ENCODE peak calls at places on chromosomes 4 and X, in ten cellular contexts. V, G, D, B, E, U, Y, N, M and H are unnamed samples.

GRCh38 chr4:106830879-106831278 is 205.2 kb downstream of the DKK2 start:
- DNase-seq in B (no peak), E (no peak), N (peak), U (no peak), M (no peak), G (no peak), Y (no peak), V (no peak), D (no peak), H (no peak)

GRCh38 chrX:84873176-84873575 is 130.5 kb upstream of the APOOL start:
- DNase-seq in M (no peak), U (no peak), N (no peak), B (no peak), D (no peak), V (no peak), G (no peak), E (no peak), Y (no peak), H (no peak)

GRCh38 chrX:64975989-64976672 is at the start of gene ZC4H2:
- DNase-seq in N (peak), D (peak), Y (peak), M (peak), B (peak), U (peak), V (peak), E (peak), G (peak), H (peak)

GRCh38 chr4:8198206-8198905 is 734 bp upstream of the SH3TC1 start:
- DNase-seq in V (no peak), E (peak), N (no peak), D (no peak), Y (no peak), G (peak), U (peak), B (no peak), M (no peak), H (no peak)

GRCh38 chr4:98663226-98664006 is 5.0 kb upstream of the TSPAN5 start:
- DNase-seq in Y (peak), N (no peak), G (no peak), B (no peak), U (no peak), D (no peak), M (no peak), V (no peak), E (peak), H (peak)

GRCh38 chr4:124132161-124132560 is 580.4 kb downstream of the ANKRD50 start:
- DNase-seq in D (no peak), E (no peak), G (no peak), U (no peak), Y (no peak), V (no peak), M (no peak), N (no peak), B (peak), H (no peak)

GRCh38 chrX:107542500-107542899 is 85.8 kb upstream of the PRPS1 start:
- DNase-seq in E (no peak), V (no peak), U (peak), M (no peak), Y (no peak), D (peak), N (peak), B (peak), G (no peak), H (no peak)

GRCh38 chrX:24113161-24113560 is 36.4 kb upstream of the ZFX start:
- DNase-seq in Y (no peak), U (no peak), G (no peak), M (no peak), N (peak), V (no peak), D (no peak), E (no peak), B (peak), H (no peak)

GRCh38 chr4:100590308-100590707 is 72.5 kb upstream of the EMCN start:
- DNase-seq in G (no peak), U (peak), B (no peak), Y (no peak), N (peak), D (no peak), M (no peak), E (no peak), V (no peak), H (no peak)

GRCh38 chr4:10074767-10075105 is 41.9 kb downstream of the WDR1 start:
- DNase-seq in N (peak), M (no peak), V (no peak), B (peak), U (peak), E (no peak), D (peak), Y (no peak), G (no peak), H (peak)

GRCh38 chr4:188619456-188620149 is 480.4 kb downstream of the TRIML1 start:
- DNase-seq in D (peak), B (no peak), U (no peak), V (no peak), M (no peak), Y (no peak), E (no peak), G (no peak), N (no peak), H (no peak)

GRCh38 chr4:1010522-1011021 is 854 bp upstream of the FGFRL1 start:
- DNase-seq in D (peak), V (peak), G (peak), U (peak), N (peak), M (no peak), Y (peak), B (peak), E (peak), H (peak)

GRCh38 chr4:122635205-122635604 is 14.3 kb upstream of the IL21 start:
- DNase-seq in E (no peak), G (no peak), V (no peak), N (no peak), D (no peak), U (no peak), Y (no peak), B (no peak), M (no peak), H (no peak)

GRCh38 chr4:40170588-40170987 is 26.2 kb upstream of the RHOH start:
- DNase-seq in V (no peak), U (no peak), N (no peak), M (no peak), Y (no peak), G (no peak), B (no peak), E (no peak), D (no peak), H (no peak)

GRCh38 chrX:477441-478012 is 90.8 kb upstream of the PPP2R3B start:
- DNase-seq in Y (no peak), E (no peak), U (no peak), D (no peak), M (peak), G (no peak), B (no peak), N (no peak), V (no peak), H (no peak)

GRCh38 chrX:48589482-48590162 is 7.7 kb upstream of the WDR13 start:
- DNase-seq in N (no peak), V (no peak), M (no peak), B (no peak), D (no peak), U (no peak), Y (no peak), E (no peak), G (no peak), H (no peak)

GRCh38 chrX:24838624-24839023 is 144.9 kb downstream of the POLA1 start:
- DNase-seq in M (no peak), U (peak), D (no peak), G (no peak), V (peak), Y (no peak), B (peak), E (no peak), N (peak), H (no peak)

GRCh38 chr4:145216532-145216931 is 36.1 kb upstream of the OTUD4 start:
- DNase-seq in M (no peak), G (no peak), V (no peak), D (no peak), Y (no peak), N (peak), E (no peak), U (peak), B (peak), H (no peak)

GRCh38 chr4:53432528-53433424 is 55.3 kb downstream of the FIP1L1 start:
- DNase-seq in E (no peak), G (no peak), D (no peak), N (peak), V (no peak), M (no peak), U (no peak), B (no peak), Y (no peak), H (no peak)

GRCh38 chr4:87009095-87009648 is 74.4 kb downstream of the AFF1 start:
- DNase-seq in U (no peak), D (no peak), E (no peak), V (no peak), M (no peak), G (no peak), Y (peak), B (no peak), N (no peak), H (no peak)

GRCh38 chr4:25926473-25926872 is 12.5 kb downstream of the SMIM20 start:
- DNase-seq in D (no peak), Y (no peak), E (no peak), M (no peak), B (no peak), U (no peak), N (no peak), G (no peak), V (no peak), H (no peak)

DNA sequence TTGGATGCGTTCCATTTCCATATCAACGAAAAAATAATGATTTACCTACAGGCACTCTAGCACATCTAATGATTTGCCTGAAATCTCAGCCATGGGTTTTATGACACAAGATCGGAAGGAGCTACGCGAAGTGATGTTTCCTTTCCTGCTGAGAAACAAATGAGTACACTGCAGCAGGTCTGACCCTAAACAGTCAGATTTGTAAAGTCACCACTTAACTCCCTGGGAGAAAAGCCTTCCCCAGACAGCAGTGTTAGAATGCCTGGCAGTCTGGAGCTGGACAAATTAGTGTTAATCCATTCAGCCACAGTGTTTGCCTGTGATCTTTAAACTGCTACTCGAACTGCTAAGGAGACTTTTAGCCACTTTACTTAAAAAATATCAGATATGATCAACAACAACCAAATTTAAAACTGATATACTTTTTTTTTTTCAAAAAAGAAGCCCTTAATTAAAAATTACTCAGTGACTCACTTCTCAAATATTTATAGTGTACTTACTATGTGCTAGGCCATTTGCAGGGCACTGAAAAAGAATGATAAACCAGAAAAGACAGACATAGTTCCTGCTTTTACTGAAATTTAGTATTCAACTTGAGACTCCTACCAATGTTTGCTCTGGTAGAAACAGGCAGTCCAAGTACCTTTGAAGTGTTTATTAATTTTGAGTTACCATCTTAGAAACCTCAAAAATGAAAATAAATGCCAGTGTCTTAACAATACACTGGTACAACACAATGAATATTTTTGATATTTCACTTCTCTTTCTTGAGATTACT is 104.5 kb downstream of the SHISA3 start:
- DNase-seq in E (no peak), U (no peak), Y (no peak), D (peak), V (no peak), M (no peak), B (no peak), G (no peak), N (no peak), H (no peak)
- H3K4me3 ChIP-seq in E (no peak), U (no peak), Y (no peak), D (no peak), V (no peak), M (no peak), B (no peak), G (no peak), N (no peak), H (no peak)

GRCh38 chrX:77493677-77494553 is 46.7 kb downstream of the FGF16 start:
- DNase-seq in G (no peak), U (peak), Y (no peak), N (peak), M (no peak), D (peak), E (no peak), B (peak), V (no peak), H (no peak)
- H3K4me3 ChIP-seq in G (no peak), U (no peak), Y (no peak), N (no peak), M (no peak), D (peak), E (no peak), B (no peak), V (no peak), H (no peak)

GRCh38 chr4:143558286-143558685 is 44.8 kb downstream of the SMARCA5 start:
- DNase-seq in E (no peak), G (no peak), U (no peak), B (no peak), V (no peak), D (no peak), Y (no peak), M (no peak), N (no peak), H (no peak)

GRCh38 chr4:143564472-143564871 is 51.0 kb downstream of the SMARCA5 start:
- DNase-seq in B (no peak), D (no peak), U (no peak), V (no peak), E (no peak), G (no peak), N (no peak), Y (no peak), M (no peak), H (no peak)

GRCh38 chr4:143555676-143556075 is 42.2 kb downstream of the SMARCA5 start:
- DNase-seq in Y (no peak), D (no peak), U (peak), G (no peak), B (peak), N (no peak), E (no peak), V (no peak), M (no peak), H (no peak)

GRCh38 chr4:143558823-143559756 is 45.6 kb downstream of the SMARCA5 start:
- DNase-seq in B (peak), V (peak), G (peak), Y (peak), N (peak), E (peak), D (peak), M (no peak), U (peak), H (peak)

GRCh38 chr4:143559757-143560147 is 46.2 kb downstream of the SMARCA5 start:
- DNase-seq in D (no peak), M (no peak), Y (no peak), B (no peak), E (no peak), G (no peak), N (no peak), U (no peak), V (no peak), H (no peak)
- H3K4me3 ChIP-seq in D (peak), M (peak), Y (peak), B (peak), E (peak), G (peak), N (peak), U (peak), V (peak), H (peak)

GRCh38 chrX:131746491-131746968 is 202.7 kb downstream of the OR13H1 start:
- DNase-seq in D (peak), E (peak), N (peak), U (no peak), G (no peak), Y (no peak), B (peak), M (no peak), V (no peak), H (peak)

GRCh38 chrX:131739823-131740222 is 195.9 kb downstream of the OR13H1 start:
- DNase-seq in U (peak), V (no peak), G (no peak), D (no peak), B (no peak), M (no peak), N (no peak), Y (no peak), E (no peak), H (no peak)

GRCh38 chrX:131745942-131746489 is 202.1 kb downstream of the OR13H1 start:
- DNase-seq in E (no peak), Y (no peak), G (no peak), V (no peak), N (no peak), M (no peak), U (no peak), B (no peak), D (no peak), H (no peak)

DNA sequence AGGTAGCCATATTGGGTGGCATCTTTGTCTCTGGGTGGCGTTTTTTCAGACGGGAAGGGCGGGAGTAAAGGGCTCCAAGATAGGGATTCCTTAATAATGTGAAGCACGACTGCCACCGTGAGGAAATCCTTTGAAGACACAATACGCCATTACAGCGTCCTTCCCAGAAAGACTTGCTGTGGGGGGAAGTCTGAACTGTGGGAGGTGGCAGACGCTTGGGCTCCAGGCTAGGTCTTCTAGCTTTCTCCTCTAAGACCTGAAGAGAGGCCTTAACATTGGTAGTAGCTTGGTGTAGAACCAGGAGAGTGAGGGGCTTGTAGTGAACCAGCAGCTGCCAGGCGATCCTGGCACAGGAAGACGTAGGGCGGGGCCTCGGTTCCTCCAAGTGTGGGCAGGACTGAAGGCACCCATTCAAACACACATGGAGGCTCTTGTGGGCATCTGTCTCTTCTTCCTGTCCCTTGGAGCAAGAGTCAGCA is 197.3 kb downstream of the OR13H1 start:
- DNase-seq in U (no peak), D (no peak), N (peak), Y (no peak), V (no peak), M (no peak), G (no peak), E (peak), B (peak), H (peak)
- H3K4me3 ChIP-seq in U (no peak), D (no peak), N (peak), Y (peak), V (peak), M (no peak), G (no peak), E (peak), B (peak), H (no peak)

GRCh38 chr4:16160457-16160856 is 65.8 kb downstream of the TAPT1 start:
- DNase-seq in M (no peak), Y (no peak), B (no peak), U (no peak), N (no peak), E (no peak), V (no peak), D (no peak), G (no peak), H (no peak)

GRCh38 chr4:16161866-16162408 is 64.3 kb downstream of the TAPT1 start:
- DNase-seq in U (no peak), Y (no peak), N (no peak), V (no peak), E (no peak), M (no peak), D (no peak), G (no peak), B (no peak), H (no peak)

GRCh38 chr4:16157609-16158503 is 68.4 kb downstream of the TAPT1 start:
- DNase-seq in U (no peak), D (no peak), G (no peak), M (no peak), Y (no peak), V (no peak), E (no peak), B (no peak), N (peak), H (no peak)

GRCh38 chr4:16158504-16158852 is 67.8 kb downstream of the TAPT1 start:
- DNase-seq in B (no peak), D (no peak), G (no peak), V (no peak), N (no peak), Y (no peak), M (no peak), E (no peak), U (no peak), H (no peak)

GRCh38 chr4:16159321-16159720 is 67.0 kb downstream of the TAPT1 start:
- DNase-seq in V (no peak), B (no peak), N (no peak), Y (no peak), E (no peak), G (no peak), M (no peak), U (no peak), D (no peak), H (no peak)
- H3K4me3 ChIP-seq in V (no peak), B (no peak), N (no peak), Y (no peak), E (no peak), G (no peak), M (no peak), U (no peak), D (no peak), H (no peak)

DNA sequence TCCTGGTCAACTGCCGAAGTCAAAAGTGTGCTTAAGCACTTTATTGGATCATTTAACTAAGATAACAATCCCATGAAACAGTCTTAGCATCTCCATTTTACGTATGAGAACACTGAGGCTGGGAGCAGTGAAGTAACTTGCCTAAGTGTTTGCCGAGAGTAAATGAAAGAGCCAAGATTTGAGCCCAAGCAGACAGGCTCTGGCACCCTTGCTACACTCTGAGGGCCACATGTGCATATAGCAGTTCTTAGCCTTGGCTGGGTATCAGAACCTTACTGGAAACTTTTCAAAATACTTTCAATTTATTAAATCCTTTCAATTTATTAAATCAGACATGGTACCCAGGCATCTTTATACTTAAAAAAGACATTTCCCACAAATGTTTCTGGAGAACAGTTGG is 225.9 kb downstream of the NR3C2 start:
- DNase-seq in G (no peak), M (no peak), V (no peak), Y (no peak), D (no peak), U (no peak), E (no peak), B (no peak), N (no peak), H (no peak)
- H3K4me3 ChIP-seq in G (no peak), M (no peak), V (no peak), Y (no peak), D (peak), U (no peak), E (no peak), B (no peak), N (no peak), H (no peak)